ENCODE peak calls at places on chromosomes 2 and 18, in eight cellular contexts. One of them, this sample, is unnamed.

GRCh38 chr2:200482194-200482593 is 27.7 kb downstream of the KCTD18 start:
- DNase-seq in OCI-LY7: no peak
- DNase-seq in heart left ventricle: no peak
- DNase-seq in gastrocnemius medialis: no peak
- DNase-seq in adrenal gland: no peak
- DNase-seq in RWPE1: no peak
- DNase-seq in right lobe of liver: no peak
- DNase-seq in small intestine: no peak
- DNase-seq in this sample: no peak

GRCh38 chr18:75083131-75083530 is 125.8 kb downstream of the PTGR3 start:
- DNase-seq in OCI-LY7: no peak
- DNase-seq in heart left ventricle: no peak
- DNase-seq in gastrocnemius medialis: no peak
- DNase-seq in adrenal gland: no peak
- DNase-seq in RWPE1: no peak
- DNase-seq in right lobe of liver: no peak
- DNase-seq in small intestine: no peak
- DNase-seq in this sample: no peak

GRCh38 chr18:29191263-29191662 is 1014.3 kb upstream of the CDH2 start:
- DNase-seq in OCI-LY7: no peak
- DNase-seq in heart left ventricle: no peak
- DNase-seq in gastrocnemius medialis: no peak
- DNase-seq in adrenal gland: no peak
- DNase-seq in RWPE1: peak; percentile 2
- DNase-seq in right lobe of liver: no peak
- DNase-seq in small intestine: no peak
- DNase-seq in this sample: no peak

GRCh38 chr18:44680271-44681038 is at the start of gene SETBP1:
- DNase-seq in OCI-LY7: peak; percentile 45
- DNase-seq in heart left ventricle: peak; percentile 82
- DNase-seq in gastrocnemius medialis: peak; percentile 71
- DNase-seq in adrenal gland: peak; percentile 24
- DNase-seq in RWPE1: peak; percentile 52
- DNase-seq in right lobe of liver: peak; percentile 74
- DNase-seq in small intestine: no peak
- DNase-seq in this sample: peak; percentile 73

GRCh38 chr2:234958311-234958710 is 6.5 kb downstream of the SH3BP4 start:
- DNase-seq in OCI-LY7: no peak
- DNase-seq in heart left ventricle: no peak
- DNase-seq in gastrocnemius medialis: no peak
- DNase-seq in adrenal gland: no peak
- DNase-seq in RWPE1: no peak
- DNase-seq in right lobe of liver: no peak
- DNase-seq in small intestine: no peak
- DNase-seq in this sample: no peak

GRCh38 chr18:58201728-58202405 is 157.8 kb downstream of the NEDD4L start:
- DNase-seq in OCI-LY7: no peak
- DNase-seq in heart left ventricle: no peak
- DNase-seq in gastrocnemius medialis: no peak
- DNase-seq in adrenal gland: no peak
- DNase-seq in RWPE1: no peak
- DNase-seq in right lobe of liver: no peak
- DNase-seq in small intestine: no peak
- DNase-seq in this sample: no peak

GRCh38 chr2:109260886-109261700 is 132.1 kb downstream of the SH3RF3 start:
- DNase-seq in OCI-LY7: no peak
- DNase-seq in heart left ventricle: no peak
- DNase-seq in gastrocnemius medialis: no peak
- DNase-seq in adrenal gland: no peak
- DNase-seq in RWPE1: no peak
- DNase-seq in right lobe of liver: no peak
- DNase-seq in small intestine: peak; percentile 34
- DNase-seq in this sample: peak; percentile 40

GRCh38 chr2:130972410-130972809 is 120.8 kb downstream of the FAM168B start:
- DNase-seq in OCI-LY7: no peak
- DNase-seq in heart left ventricle: no peak
- DNase-seq in gastrocnemius medialis: no peak
- DNase-seq in adrenal gland: no peak
- DNase-seq in RWPE1: no peak
- DNase-seq in right lobe of liver: no peak
- DNase-seq in small intestine: peak; percentile 1
- DNase-seq in this sample: no peak

GRCh38 chr2:195356026-195356425 is 301.0 kb upstream of the SLC39A10 start:
- DNase-seq in OCI-LY7: no peak
- DNase-seq in heart left ventricle: no peak
- DNase-seq in gastrocnemius medialis: no peak
- DNase-seq in adrenal gland: no peak
- DNase-seq in RWPE1: no peak
- DNase-seq in right lobe of liver: no peak
- DNase-seq in small intestine: no peak
- DNase-seq in this sample: no peak

GRCh38 chr2:41241325-41242000 is 789.6 kb upstream of the SLC8A1 start:
- DNase-seq in OCI-LY7: peak; percentile 14
- DNase-seq in heart left ventricle: peak; percentile 60
- DNase-seq in gastrocnemius medialis: no peak
- DNase-seq in adrenal gland: no peak
- DNase-seq in RWPE1: no peak
- DNase-seq in right lobe of liver: no peak
- DNase-seq in small intestine: no peak
- DNase-seq in this sample: no peak

GRCh38 chr18:9951022-9951859 is 37.4 kb downstream of the VAPA start:
- DNase-seq in OCI-LY7: peak; percentile 45
- DNase-seq in heart left ventricle: no peak
- DNase-seq in gastrocnemius medialis: no peak
- DNase-seq in adrenal gland: peak; percentile 24
- DNase-seq in RWPE1: peak; percentile 48
- DNase-seq in right lobe of liver: no peak
- DNase-seq in small intestine: peak; percentile 53
- DNase-seq in this sample: no peak

GRCh38 chr2:3113769-3114168 is 263.8 kb downstream of the EIPR1 start:
- DNase-seq in OCI-LY7: no peak
- DNase-seq in heart left ventricle: no peak
- DNase-seq in gastrocnemius medialis: no peak
- DNase-seq in adrenal gland: no peak
- DNase-seq in RWPE1: no peak
- DNase-seq in right lobe of liver: no peak
- DNase-seq in small intestine: no peak
- DNase-seq in this sample: peak; percentile 5

GRCh38 chr2:189191766-189192165 is 12.2 kb upstream of the COL5A2 start:
- DNase-seq in OCI-LY7: no peak
- DNase-seq in heart left ventricle: no peak
- DNase-seq in gastrocnemius medialis: no peak
- DNase-seq in adrenal gland: no peak
- DNase-seq in RWPE1: no peak
- DNase-seq in right lobe of liver: no peak
- DNase-seq in small intestine: no peak
- DNase-seq in this sample: no peak

GRCh38 chr2:236286866-236287545 is 22.8 kb upstream of the ASB18 start:
- DNase-seq in OCI-LY7: no peak
- DNase-seq in heart left ventricle: no peak
- DNase-seq in gastrocnemius medialis: no peak
- DNase-seq in adrenal gland: no peak
- DNase-seq in RWPE1: peak; percentile 23
- DNase-seq in right lobe of liver: no peak
- DNase-seq in small intestine: no peak
- DNase-seq in this sample: no peak

GRCh38 chr2:48114256-48114655 is 208.0 kb upstream of the FBXO11 start:
- DNase-seq in OCI-LY7: no peak
- DNase-seq in heart left ventricle: no peak
- DNase-seq in gastrocnemius medialis: no peak
- DNase-seq in adrenal gland: no peak
- DNase-seq in RWPE1: peak; percentile 77
- DNase-seq in right lobe of liver: no peak
- DNase-seq in small intestine: peak; percentile 90
- DNase-seq in this sample: peak; percentile 54

GRCh38 chr2:216215991-216216390 is 106.8 kb downstream of the XRCC5 start:
- DNase-seq in OCI-LY7: peak; percentile 45
- DNase-seq in heart left ventricle: no peak
- DNase-seq in gastrocnemius medialis: no peak
- DNase-seq in adrenal gland: no peak
- DNase-seq in RWPE1: peak; percentile 17
- DNase-seq in right lobe of liver: no peak
- DNase-seq in small intestine: peak; percentile 20
- DNase-seq in this sample: no peak

GRCh38 chr2:7450188-7451156 is 533.3 kb downstream of the RNF144A start:
- DNase-seq in OCI-LY7: no peak
- DNase-seq in heart left ventricle: no peak
- DNase-seq in gastrocnemius medialis: no peak
- DNase-seq in adrenal gland: no peak
- DNase-seq in RWPE1: no peak
- DNase-seq in right lobe of liver: no peak
- DNase-seq in small intestine: peak; percentile 39
- DNase-seq in this sample: no peak

GRCh38 chr2:36618381-36618780 is 20.4 kb upstream of the FEZ2 start:
- DNase-seq in OCI-LY7: peak; percentile 77
- DNase-seq in heart left ventricle: no peak
- DNase-seq in gastrocnemius medialis: no peak
- DNase-seq in adrenal gland: no peak
- DNase-seq in RWPE1: peak; percentile 72
- DNase-seq in right lobe of liver: no peak
- DNase-seq in small intestine: peak; percentile 58
- DNase-seq in this sample: peak; percentile 31

GRCh38 chr2:211068108-211068780 is 511.8 kb downstream of the CPS1 start:
- DNase-seq in OCI-LY7: no peak
- DNase-seq in heart left ventricle: no peak
- DNase-seq in gastrocnemius medialis: no peak
- DNase-seq in adrenal gland: no peak
- DNase-seq in RWPE1: no peak
- DNase-seq in right lobe of liver: no peak
- DNase-seq in small intestine: no peak
- DNase-seq in this sample: no peak

GRCh38 chr2:199329466-199329865 is 128.3 kb downstream of the SATB2 start:
- DNase-seq in OCI-LY7: no peak
- DNase-seq in heart left ventricle: no peak
- DNase-seq in gastrocnemius medialis: no peak
- DNase-seq in adrenal gland: no peak
- DNase-seq in RWPE1: no peak
- DNase-seq in right lobe of liver: no peak
- DNase-seq in small intestine: no peak
- DNase-seq in this sample: no peak
- H3K27ac ChIP-seq in OCI-LY7: peak overlapping the region; percentile 53
- H3K27ac ChIP-seq in heart left ventricle: no peak overlapping the region
- H3K27ac ChIP-seq in gastrocnemius medialis: no peak overlapping the region
- H3K27ac ChIP-seq in adrenal gland: no peak overlapping the region
- H3K27ac ChIP-seq in RWPE1: no peak overlapping the region
- H3K27ac ChIP-seq in right lobe of liver: no peak overlapping the region
- H3K27ac ChIP-seq in small intestine: no peak overlapping the region
- H3K27ac ChIP-seq in this sample: no peak overlapping the region

DNA sequence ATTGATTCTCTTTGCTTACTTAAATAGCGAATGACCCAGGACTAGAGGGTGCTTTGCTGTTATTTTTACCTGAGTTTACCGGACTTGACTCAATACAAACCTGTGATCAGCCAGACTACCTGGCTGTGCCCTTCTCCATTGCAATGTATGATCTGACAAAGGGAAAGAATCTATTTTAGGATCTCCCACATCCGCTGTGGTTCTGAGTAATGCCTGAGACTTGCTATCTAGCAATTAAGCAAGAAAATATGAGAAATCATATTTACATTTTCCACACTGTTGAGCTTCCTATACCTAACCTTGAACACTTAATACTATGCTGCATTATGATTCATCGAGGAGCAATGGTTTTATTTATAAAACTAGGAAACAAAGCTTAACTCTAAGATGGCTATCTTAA is 215.2 kb downstream of the RAD51AP2 start:
- DNase-seq in OCI-LY7: no peak
- DNase-seq in heart left ventricle: no peak
- DNase-seq in gastrocnemius medialis: no peak
- DNase-seq in adrenal gland: no peak
- DNase-seq in RWPE1: peak; percentile 80
- DNase-seq in right lobe of liver: no peak
- DNase-seq in small intestine: no peak
- DNase-seq in this sample: no peak
- H3K27ac ChIP-seq in OCI-LY7: no peak overlapping the region
- H3K27ac ChIP-seq in heart left ventricle: no peak overlapping the region
- H3K27ac ChIP-seq in gastrocnemius medialis: no peak overlapping the region
- H3K27ac ChIP-seq in adrenal gland: no peak overlapping the region
- H3K27ac ChIP-seq in RWPE1: no peak overlapping the region
- H3K27ac ChIP-seq in right lobe of liver: no peak overlapping the region
- H3K27ac ChIP-seq in small intestine: no peak overlapping the region
- H3K27ac ChIP-seq in this sample: no peak overlapping the region

GRCh38 chr18:79699653-79700052 is 20.1 kb downstream of the CTDP1 start:
- DNase-seq in OCI-LY7: no peak
- DNase-seq in heart left ventricle: no peak
- DNase-seq in gastrocnemius medialis: no peak
- DNase-seq in adrenal gland: no peak
- DNase-seq in RWPE1: no peak
- DNase-seq in right lobe of liver: no peak
- DNase-seq in small intestine: peak; percentile 62
- DNase-seq in this sample: peak; percentile 65
- H3K27ac ChIP-seq in OCI-LY7: no peak overlapping the region
- H3K27ac ChIP-seq in heart left ventricle: no peak overlapping the region
- H3K27ac ChIP-seq in gastrocnemius medialis: peak overlapping the region; percentile 63
- H3K27ac ChIP-seq in adrenal gland: no peak overlapping the region
- H3K27ac ChIP-seq in RWPE1: no peak overlapping the region
- H3K27ac ChIP-seq in right lobe of liver: no peak overlapping the region
- H3K27ac ChIP-seq in small intestine: no peak overlapping the region
- H3K27ac ChIP-seq in this sample: no peak overlapping the region

GRCh38 chr2:9896216-9896615 is 52.9 kb downstream of the TAF1B start:
- DNase-seq in OCI-LY7: no peak
- DNase-seq in heart left ventricle: no peak
- DNase-seq in gastrocnemius medialis: no peak
- DNase-seq in adrenal gland: no peak
- DNase-seq in RWPE1: no peak
- DNase-seq in right lobe of liver: no peak
- DNase-seq in small intestine: no peak
- DNase-seq in this sample: no peak

GRCh38 chr2:9897796-9898195 is 53.7 kb upstream of the GRHL1 start:
- DNase-seq in OCI-LY7: no peak
- DNase-seq in heart left ventricle: no peak
- DNase-seq in gastrocnemius medialis: no peak
- DNase-seq in adrenal gland: no peak
- DNase-seq in RWPE1: no peak
- DNase-seq in right lobe of liver: no peak
- DNase-seq in small intestine: no peak
- DNase-seq in this sample: no peak

GRCh38 chr2:9892236-9892635 is 49.0 kb downstream of the TAF1B start:
- DNase-seq in OCI-LY7: no peak
- DNase-seq in heart left ventricle: no peak
- DNase-seq in gastrocnemius medialis: no peak
- DNase-seq in adrenal gland: no peak
- DNase-seq in RWPE1: no peak
- DNase-seq in right lobe of liver: no peak
- DNase-seq in small intestine: no peak
- DNase-seq in this sample: no peak

GRCh38 chr2:9895669-9896068 is 52.4 kb downstream of the TAF1B start:
- DNase-seq in OCI-LY7: no peak
- DNase-seq in heart left ventricle: no peak
- DNase-seq in gastrocnemius medialis: no peak
- DNase-seq in adrenal gland: no peak
- DNase-seq in RWPE1: peak; percentile 71
- DNase-seq in right lobe of liver: no peak
- DNase-seq in small intestine: peak; percentile 60
- DNase-seq in this sample: no peak

GRCh38 chr2:9897331-9897737 is 54.1 kb downstream of the TAF1B start:
- DNase-seq in OCI-LY7: no peak
- DNase-seq in heart left ventricle: peak; percentile 64
- DNase-seq in gastrocnemius medialis: peak; percentile 43
- DNase-seq in adrenal gland: peak; percentile 85
- DNase-seq in RWPE1: peak; percentile 83
- DNase-seq in right lobe of liver: no peak
- DNase-seq in small intestine: peak; percentile 22
- DNase-seq in this sample: peak; percentile 50
- H3K27ac ChIP-seq in OCI-LY7: no peak overlapping the region
- H3K27ac ChIP-seq in heart left ventricle: no peak overlapping the region
- H3K27ac ChIP-seq in gastrocnemius medialis: peak overlapping the region; percentile 2
- H3K27ac ChIP-seq in adrenal gland: no peak overlapping the region
- H3K27ac ChIP-seq in RWPE1: peak overlapping the region; percentile 84
- H3K27ac ChIP-seq in right lobe of liver: no peak overlapping the region
- H3K27ac ChIP-seq in small intestine: no peak overlapping the region
- H3K27ac ChIP-seq in this sample: no peak overlapping the region

This sample was measured in colonic mucosa.